ENCODE peak calls at places on chromosomes 12 and 14, in six cellular contexts. T, C, M, I, G and S are unnamed samples.

GRCh38 chr14:101087614-101088394 is 184.3 kb upstream of the RTL1 start:
- DNase-seq in G (no peak), C (peak; percentile 57), T (no peak), I (no peak), M (no peak), S (no peak)

GRCh38 chr12:42473130-42473529 is 116.4 kb downstream of the PRICKLE1 start:
- DNase-seq in M (no peak), I (peak; percentile 55), G (peak; percentile 68), T (peak; percentile 45), C (no peak), S (peak; percentile 64)

GRCh38 chr12:63967358-63967757 is 122.9 kb downstream of the SRGAP1 start:
- DNase-seq in T (peak; percentile 62), I (peak; percentile 12), M (no peak), C (peak; percentile 46), G (peak; percentile 70), S (peak; percentile 45)

GRCh38 chr14:89509891-89510290 is 92.9 kb upstream of the FOXN3 start:
- DNase-seq in I (no peak), T (peak; percentile 35), M (no peak), C (no peak), G (peak; percentile 31), S (peak; percentile 40)

GRCh38 chr12:126950266-126950665 is 1316.7 kb upstream of the TMEM132C start:
- DNase-seq in I (no peak), G (no peak), M (no peak), C (no peak), T (no peak), S (no peak)

GRCh38 chr14:78425332-78425731 is 255.2 kb downstream of the NRXN3 start:
- DNase-seq in T (no peak), I (no peak), G (no peak), C (no peak), M (no peak), S (no peak)

GRCh38 chr12:130846386-130846785 is 7.3 kb upstream of the STX2 start:
- DNase-seq in T (no peak), M (no peak), I (no peak), G (peak; percentile 43), C (no peak), S (no peak)

GRCh38 chr12:31874961-31875608 is 84.1 kb upstream of the RESF1 start:
- DNase-seq in C (no peak), I (peak; percentile 84), M (no peak), T (peak; percentile 96), G (peak; percentile 97), S (peak; percentile 84)

GRCh38 chr14:72303930-72304329 is 371.7 kb downstream of the RGS6 start:
- DNase-seq in T (no peak), G (no peak), M (no peak), C (no peak), I (no peak), S (no peak)

GRCh38 chr14:64841121-64841611 is 38.5 kb downstream of the SPTB start:
- DNase-seq in I (peak; percentile 67), T (peak; percentile 45), G (peak; percentile 43), C (peak; percentile 47), M (peak; percentile 76), S (peak; percentile 52)

GRCh38 chr12:87845995-87846483 is 183.2 kb downstream of the C12orf50 start:
- DNase-seq in T (no peak), C (no peak), I (no peak), M (no peak), G (no peak), S (no peak)

GRCh38 chr12:51077930-51078329 is 5.5 kb downstream of the CSRNP2 start:
- DNase-seq in T (no peak), M (peak; percentile 38), G (peak; percentile 27), I (no peak), C (no peak), S (peak; percentile 42)

DNA sequence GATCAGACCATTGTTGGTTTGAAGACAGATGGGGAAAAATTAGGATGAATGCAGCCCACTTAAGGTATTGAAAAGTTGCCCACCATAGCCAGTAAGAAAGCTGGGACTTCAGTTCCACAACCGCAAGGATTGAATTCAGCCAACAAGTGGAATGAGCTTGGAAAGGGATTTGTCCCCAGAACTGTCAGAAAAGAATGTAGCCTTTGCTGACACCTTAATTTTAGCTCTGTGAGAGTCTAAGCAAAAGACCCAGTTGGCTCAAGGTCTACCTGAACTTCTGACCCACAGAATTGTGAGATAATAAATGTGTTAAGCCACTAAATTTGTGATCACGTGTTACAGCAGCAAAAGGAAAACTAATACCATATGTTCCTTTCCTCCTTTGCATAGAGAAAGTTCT is 29.4 kb downstream of the PPFIA2 start:
- DNase-seq in M (no peak), T (no peak), G (no peak), C (no peak), I (no peak), S (no peak)
- H3K4me3 ChIP-seq in M (no peak overlapping the region), T (no peak overlapping the region), G (no peak overlapping the region), C (no peak overlapping the region), I (no peak overlapping the region), S (no peak overlapping the region)

GRCh38 chr12:90854136-90854689 is 100.8 kb downstream of the CCER1 start:
- DNase-seq in C (peak; percentile 34), G (peak; percentile 70), T (peak; percentile 78), I (peak; percentile 56), M (peak; percentile 76), S (peak; percentile 62)
- TF ChIP-seq CTCF in C (peak; percentile 78), G (peak; percentile 74), T (peak; percentile 88), I (peak; percentile 78), M (peak; percentile 77), S (peak; percentile 82)

DNA sequence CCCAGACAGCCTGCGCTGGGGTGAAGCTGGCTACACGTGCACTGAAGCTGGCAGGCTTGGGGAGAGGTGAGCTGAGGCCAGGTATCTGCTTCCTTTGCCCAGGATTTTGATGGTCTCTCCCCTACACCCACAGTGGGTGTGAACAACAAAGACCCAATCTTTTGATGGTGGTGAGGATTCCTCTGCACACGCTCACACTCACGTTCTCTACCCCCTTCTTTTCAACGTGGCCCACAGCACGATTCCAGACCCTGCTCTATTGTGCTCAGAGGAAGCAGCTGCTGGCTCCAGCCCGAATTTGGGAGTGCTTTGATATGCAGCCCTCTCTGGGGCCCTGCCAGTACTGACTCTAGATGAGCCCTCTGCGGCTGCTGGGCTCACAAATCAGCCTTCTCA is 4.9 kb downstream of the CD9 start:
- DNase-seq in G (no peak), M (no peak), I (no peak), C (no peak), T (peak; percentile 57), S (no peak)
- H3K4me3 ChIP-seq in G (no peak overlapping the region), M (no peak overlapping the region), I (no peak overlapping the region), C (no peak overlapping the region), T (no peak overlapping the region), S (no peak overlapping the region)

GRCh38 chr12:108573310-108573709 is 10.9 kb downstream of the ISCU start:
- DNase-seq in C (no peak), G (no peak), M (no peak), I (no peak), T (no peak), S (peak; percentile 46)

GRCh38 chr12:108571604-108572165 is 9.3 kb downstream of the ISCU start:
- DNase-seq in C (no peak), M (no peak), G (no peak), T (no peak), I (no peak), S (no peak)

GRCh38 chr12:108572166-108572790 is 9.9 kb downstream of the ISCU start:
- DNase-seq in C (no peak), M (no peak), I (no peak), T (peak; percentile 28), G (peak; percentile 62), S (peak; percentile 46)

GRCh38 chr12:108568653-108569154 is 6.3 kb downstream of the ISCU start:
- DNase-seq in G (no peak), I (no peak), M (no peak), T (no peak), C (no peak), S (no peak)

GRCh38 chr12:108570743-108571603 is 8.6 kb downstream of the ISCU start:
- DNase-seq in C (no peak), I (peak; percentile 38), G (peak; percentile 76), M (no peak), T (peak; percentile 73), S (peak; percentile 70)
- TF ChIP-seq CTCF in C (peak; percentile 55), I (peak; percentile 22), G (peak; percentile 42), M (peak; percentile 55), T (peak; percentile 45), S (peak; percentile 63)

GRCh38 chr12:54009171-54010052 is 627 bp downstream of the HOXC8 start:
- DNase-seq in T (no peak), G (no peak), I (peak; percentile 39), M (peak; percentile 54), C (no peak), S (peak; percentile 68)

GRCh38 chr12:54010972-54011664 is 2.3 kb downstream of the HOXC8 start:
- DNase-seq in G (no peak), C (no peak), I (no peak), M (no peak), T (no peak), S (no peak)

GRCh38 chr12:54010053-54010971 is 1.5 kb downstream of the HOXC8 start:
- DNase-seq in C (no peak), M (no peak), T (no peak), I (no peak), G (no peak), S (no peak)

GRCh38 chr12:54012631-54013398 is 4.0 kb downstream of the HOXC8 start:
- DNase-seq in I (no peak), T (no peak), C (no peak), G (no peak), M (no peak), S (no peak)

DNA sequence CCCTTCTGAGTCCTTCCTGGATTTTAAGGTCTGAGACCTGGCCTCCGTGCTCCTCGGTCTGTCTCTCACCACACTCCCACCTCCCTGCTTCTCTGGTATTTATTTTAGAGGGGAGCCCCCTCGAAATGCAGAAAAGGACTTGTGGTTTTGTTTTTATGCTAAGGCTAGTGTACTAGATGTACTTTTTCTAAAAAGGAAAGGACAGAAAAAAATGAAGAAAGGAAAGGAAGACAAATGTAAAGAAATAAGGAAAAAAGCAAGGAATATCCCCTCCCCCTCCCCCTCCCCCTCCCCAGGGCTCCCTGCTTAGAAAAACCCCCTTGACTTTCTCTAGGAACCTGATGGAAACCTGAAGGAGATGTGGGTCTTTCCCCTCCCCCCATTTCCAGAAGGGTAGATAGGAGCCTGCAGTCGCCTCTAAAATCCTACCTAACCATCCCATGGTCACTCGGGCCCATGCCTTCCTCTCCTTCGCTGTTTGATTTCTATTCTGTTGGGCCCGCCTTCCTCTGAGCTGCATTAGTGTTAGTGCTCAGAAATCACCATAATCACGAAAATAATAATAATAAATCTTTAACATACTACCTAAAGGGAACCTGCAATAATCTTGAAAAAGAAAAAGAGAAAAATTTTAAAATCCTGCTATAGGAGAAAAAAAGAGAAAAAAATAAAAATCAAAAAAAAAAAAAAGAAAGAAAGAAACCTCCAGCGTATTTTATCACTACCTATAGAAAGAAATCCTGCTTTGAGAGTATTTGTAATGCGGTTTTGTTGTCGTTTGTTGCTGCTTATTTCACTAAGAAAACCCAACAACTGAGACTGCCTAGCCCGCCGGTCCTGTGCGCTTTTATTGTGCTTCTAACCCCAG is 3.1 kb downstream of the HOXC8 start:
- DNase-seq in M (no peak), T (no peak), G (no peak), I (no peak), C (no peak), S (no peak)
- H3K4me3 ChIP-seq in M (no peak overlapping the region), T (no peak overlapping the region), G (no peak overlapping the region), I (no peak overlapping the region), C (no peak overlapping the region), S (peak overlapping the region; percentile 63)

GRCh38 chr14:39322807-39323206 is 89.1 kb downstream of the MIA2 start:
- DNase-seq in I (no peak), M (no peak), G (peak; percentile 43), T (peak; percentile 42), C (no peak), S (peak; percentile 17)
- TF ChIP-seq CTCF in I (no peak), M (no peak), G (no peak), T (no peak), C (no peak), S (no peak)

GRCh38 chr14:22887990-22888378 is 5.0 kb downstream of the REM2 start:
- DNase-seq in G (no peak), C (no peak), T (no peak), M (no peak), I (no peak), S (no peak)
- H3K4me3 ChIP-seq in G (peak overlapping the region; percentile 63), C (peak overlapping the region; percentile 51), T (peak overlapping the region; percentile 69), M (no peak overlapping the region), I (peak overlapping the region; percentile 62), S (peak overlapping the region; percentile 76)